ENCODE peak calls at places on chromosomes 3 and 15, in four cellular contexts. J is effector memory CD8-positive, alpha-beta T cell; D is HS-5; Y is astrocyte of the cerebellum. V is an unnamed sample.
A peak's percentile ranks its signal among the peaks of the same experiment; 100 is the strongest.

GRCh38 chr15:49902791-49903481 is 216.1 kb downstream of the ATP8B4 start:
- DNase-seq in J (no peak), D (no peak), Y (peak; percentile 20), V (no peak)

GRCh38 chr3:33115024-33115768 is 1.4 kb downstream of the CRTAP start:
- DNase-seq in J (no peak), D (peak; percentile 60), Y (peak; percentile 88), V (peak; percentile 100)

GRCh38 chr3:14318638-14319037 is 83.8 kb upstream of the SLC6A6 start:
- DNase-seq in J (no peak), D (no peak), Y (no peak), V (no peak)

GRCh38 chr15:85404922-85405293 is 24.5 kb downstream of the AKAP13 start:
- DNase-seq in J (no peak), D (no peak), Y (peak; percentile 43), V (no peak)

GRCh38 chr3:157417247-157417646 is 19.4 kb upstream of the PTX3 start:
- DNase-seq in J (no peak), D (no peak), Y (no peak), V (no peak)

GRCh38 chr3:98977520-98977919 is 76.0 kb upstream of the DCBLD2 start:
- DNase-seq in J (no peak), D (peak; percentile 90), Y (peak; percentile 95), V (peak; percentile 96)

GRCh38 chr15:72168131-72168825 is 29.3 kb downstream of the GRAMD2A start:
- DNase-seq in J (no peak), D (no peak), Y (peak; percentile 54), V (peak; percentile 41)

GRCh38 chr3:47652142-47652541 is 73.5 kb upstream of the CSPG5 start:
- DNase-seq in J (no peak), D (no peak), Y (no peak), V (no peak)

GRCh38 chr3:20185364-20185732 is 658 bp downstream of the SGO1 start:
- DNase-seq in J (no peak), D (no peak), Y (no peak), V (no peak)

GRCh38 chr3:80190051-80190450 is 422.3 kb upstream of the ROBO1 start:
- DNase-seq in J (no peak), D (peak; percentile 81), Y (peak; percentile 82), V (peak; percentile 87)

GRCh38 chr3:113264249-113264648 is 52.9 kb downstream of the BOC start:
- DNase-seq in J (no peak), D (no peak), Y (no peak), V (no peak)

GRCh38 chr3:115148142-115148790 is 1.2 kb upstream of the ZBTB20 start:
- DNase-seq in J (no peak), D (no peak), Y (no peak), V (no peak)

GRCh38 chr3:60325610-60326181 is 925.6 kb downstream of the FHIT start:
- DNase-seq in J (no peak), D (no peak), Y (no peak), V (no peak)

GRCh38 chr15:73318463-73319351 is 50.1 kb downstream of the HCN4 start:
- DNase-seq in J (no peak), D (no peak), Y (no peak), V (no peak)

GRCh38 chr3:16884084-16884747 is 539 bp upstream of the PLCL2 start:
- DNase-seq in J (peak; percentile 55), D (no peak), Y (no peak), V (no peak)

GRCh38 chr3:183822631-183823030 is 2.7 kb downstream of the MAP6D1 start:
- DNase-seq in J (no peak), D (no peak), Y (no peak), V (no peak)

GRCh38 chr15:63896336-63897115 is 62.8 kb upstream of the HERC1 start:
- DNase-seq in J (peak; percentile 33), D (peak; percentile 47), Y (peak; percentile 38), V (no peak)

GRCh38 chr3:197567900-197568685 is 12.3 kb upstream of the BDH1 start:
- DNase-seq in J (no peak), D (no peak), Y (no peak), V (no peak)

GRCh38 chr3:43709022-43709421 is 18.3 kb downstream of the ABHD5 start:
- DNase-seq in J (no peak), D (no peak), Y (no peak), V (no peak)

GRCh38 chr3:134721214-134721613 is 70.4 kb upstream of the KY start:
- DNase-seq in J (no peak), D (no peak), Y (no peak), V (no peak)

GRCh38 chr3:62761711-62762110 is 113.5 kb downstream of the CADPS start:
- DNase-seq in J (no peak), D (no peak), Y (no peak), V (no peak)

GRCh38 chr3:65425880-65426279 is 612.8 kb downstream of the MAGI1 start:
- DNase-seq in J (no peak), D (no peak), Y (peak; percentile 18), V (no peak)

GRCh38 chr15:34338347-34338746 is 766 bp upstream of the SLC12A6 start:
- DNase-seq in J (no peak), D (no peak), Y (no peak), V (no peak)

GRCh38 chr15:63050737-63051700 is 8.5 kb downstream of the TPM1 start:
- DNase-seq in J (no peak), D (no peak), Y (no peak), V (no peak)

GRCh38 chr3:18559323-18559972 is 134.3 kb upstream of the SATB1 start:
- DNase-seq in J (peak; percentile 11), D (no peak), Y (peak; percentile 6), V (no peak)

GRCh38 chr3:128256131-128256530 is 102.8 kb downstream of the EEFSEC start:
- DNase-seq in J (no peak), D (no peak), Y (no peak), V (no peak)

GRCh38 chr15:79863886-79864285 is 32.9 kb downstream of the MTHFS start:
- DNase-seq in J (no peak), D (peak; percentile 33), Y (no peak), V (no peak)

GRCh38 chr3:41276191-41276590 is 76.9 kb downstream of the CTNNB1 start:
- DNase-seq in J (no peak), D (no peak), Y (no peak), V (no peak)

GRCh38 chr3:136994772-136995516 is 37.2 kb downstream of the IL20RB start:
- DNase-seq in J (no peak), D (peak; percentile 77), Y (peak; percentile 45), V (peak; percentile 94)

GRCh38 chr3:134093906-134094305 is 64.2 kb upstream of the SLCO2A1 start:
- DNase-seq in J (no peak), D (no peak), Y (no peak), V (no peak)

GRCh38 chr3:185361920-185362319 is 1.0 kb upstream of the MAP3K13 start:
- DNase-seq in J (no peak), D (peak; percentile 26), Y (no peak), V (no peak)

GRCh38 chr3:38117163-38117716 is 19.7 kb downstream of the ACAA1 start:
- DNase-seq in J (no peak), D (no peak), Y (no peak), V (no peak)

GRCh38 chr3:126845910-126846309 is 137.0 kb upstream of the PLXNA1 start:
- DNase-seq in J (no peak), D (no peak), Y (no peak), V (no peak)

GRCh38 chr3:136018876-136019275 is 53.3 kb downstream of the PPP2R3A start:
- DNase-seq in J (no peak), D (no peak), Y (no peak), V (no peak)

GRCh38 chr3:98695816-98696215 is 67.3 kb upstream of the ST3GAL6 start:
- DNase-seq in J (no peak), D (peak; percentile 45), Y (no peak), V (peak; percentile 46)

GRCh38 chr3:32557640-32558352 is 12.9 kb downstream of the DYNC1LI1 start:
- DNase-seq in J (no peak), D (no peak), Y (no peak), V (no peak)

GRCh38 chr15:60065951-60066350 is 61.8 kb downstream of the FOXB1 start:
- DNase-seq in J (no peak), D (no peak), Y (no peak), V (no peak)